ENCODE peak calls at places on chromosomes 4 and X, in six cellular contexts. O is upper lobe of left lung, B is colonic mucosa, M is pancreas, X is cardiac muscle cell, E is GM12878. D is an unnamed sample. For H3K4me1, the result is how much of the 10 kb centered on the place peaks cover.

GRCh38 chrX:49901068-49901467 is 21.3 kb upstream of the CLCN5 start:
- DNase-seq in O (no peak), B (no peak), E (no peak), X (no peak), M (no peak), D (no peak)

GRCh38 chrX:120308959-120309872 is 2.0 kb downstream of the TMEM255A start:
- DNase-seq in B (peak), O (peak), E (peak), M (peak), X (peak), D (no peak)

GRCh38 chr4:2837904-2838496 is 5.6 kb upstream of the ADD1 start:
- DNase-seq in O (peak), B (no peak), E (no peak), X (peak), M (peak), D (peak)

GRCh38 chrX:129654652-129655546 is at the start of gene APLN:
- DNase-seq in B (peak), E (no peak), X (peak), O (no peak), M (no peak), D (peak)

GRCh38 chrX:147699061-147699460 is 212.7 kb upstream of the FMR1 start:
- DNase-seq in X (no peak), O (no peak), M (no peak), B (no peak), E (no peak), D (no peak)

GRCh38 chrX:107445146-107445545 is 4.3 kb upstream of the FRMPD3 start:
- DNase-seq in E (no peak), O (no peak), X (no peak), M (no peak), B (no peak), D (no peak)

GRCh38 chr4:125762537-125762936 is 447.8 kb downstream of the FAT4 start:
- DNase-seq in E (no peak), O (no peak), B (no peak), M (no peak), X (no peak), D (no peak)

GRCh38 chr4:1216869-1217294 is 32.0 kb downstream of the CTBP1 start:
- DNase-seq in O (peak), X (no peak), B (no peak), E (no peak), M (no peak), D (no peak)

GRCh38 chr4:41360214-41360910 is 103.6 kb downstream of the UCHL1 start:
- DNase-seq in E (no peak), X (peak), B (peak), M (peak), O (peak), D (no peak)

GRCh38 chr4:15958562-15958961 is 4.4 kb downstream of the FGFBP2 start:
- DNase-seq in X (no peak), M (no peak), E (no peak), B (no peak), O (no peak), D (no peak)

GRCh38 chr4:1365271-1366178 is 18.5 kb downstream of the UVSSA start:
- DNase-seq in M (no peak), B (no peak), X (no peak), O (peak), E (no peak), D (no peak)

GRCh38 chrX:9310596-9310995 is 154.3 kb upstream of the TBL1X start:
- DNase-seq in E (no peak), M (no peak), X (peak), B (no peak), O (no peak), D (no peak)

GRCh38 chrX:53045002-53045401 is 3.6 kb upstream of the GPR173 start:
- DNase-seq in E (no peak), M (no peak), O (peak), B (no peak), X (no peak), D (no peak)

GRCh38 chrX:48468247-48468671 is 1.8 kb downstream of the SLC38A5 start:
- DNase-seq in O (no peak), E (no peak), X (no peak), M (peak), B (peak), D (no peak)

GRCh38 chr4:122823476-122823875 is 3.2 kb upstream of the FGF2 start:
- DNase-seq in E (no peak), B (no peak), X (peak), M (no peak), O (no peak), D (no peak)

GRCh38 chrX:127879585-127879984 is 172.6 kb downstream of the ACTRT1 start:
- DNase-seq in O (no peak), E (no peak), X (no peak), B (no peak), M (no peak), D (no peak)

GRCh38 chrX:31590581-31591113 is 518.8 kb upstream of the FTHL17 start:
- DNase-seq in B (no peak), X (peak), E (no peak), O (no peak), M (no peak), D (no peak)

GRCh38 chr4:1010522-1011021 is 854 bp upstream of the FGFRL1 start:
- DNase-seq in O (peak), E (no peak), B (peak), M (peak), X (peak), D (peak)

GRCh38 chr4:69194166-69194565 is 20.4 kb downstream of the UGT2B11 start:
- DNase-seq in B (no peak), X (no peak), E (no peak), O (no peak), M (no peak), D (no peak)

GRCh38 chr4:101785476-101785875 is 5.1 kb upstream of the BANK1 start:
- DNase-seq in X (peak), M (no peak), E (no peak), B (no peak), O (no peak), D (no peak)

GRCh38 chr4:113958766-113959540 is 20.5 kb downstream of the ARSJ start:
- DNase-seq in M (no peak), O (no peak), X (peak), E (no peak), B (no peak), D (no peak)

GRCh38 chr4:101953949-101954348 is 163.4 kb downstream of the BANK1 start:
- DNase-seq in B (no peak), E (no peak), O (no peak), X (peak), M (no peak), D (no peak)

GRCh38 chr4:77203380-77204197 is 46.6 kb downstream of the CCNG2 start:
- DNase-seq in B (peak), O (peak), M (peak), X (peak), E (peak), D (peak)

GRCh38 chr4:14196141-14196540 is 568.6 kb upstream of the BOD1L1 start:
- DNase-seq in B (peak), X (peak), O (peak), E (no peak), M (peak), D (no peak)

GRCh38 chr4:168540086-168540864 is 43.4 kb downstream of the PALLD start:
- DNase-seq in X (no peak), B (no peak), O (no peak), E (no peak), M (no peak), D (no peak)

GRCh38 chrX:154714925-154715324 is 36.0 kb downstream of the GAB3 start:
- DNase-seq in B (peak), E (no peak), M (no peak), X (peak), O (no peak), D (no peak)

GRCh38 chr4:108559067-108559793 is 61.1 kb upstream of the RPL34 start:
- DNase-seq in B (no peak), M (no peak), E (no peak), O (no peak), X (peak), D (no peak)

GRCh38 chr4:155757745-155758265 is 1.0 kb upstream of the GUCY1B1 start:
- DNase-seq in B (no peak), M (no peak), E (no peak), O (no peak), X (no peak), D (no peak)

GRCh38 chr4:145345401-145345800 is 136.3 kb upstream of the SMAD1 start:
- DNase-seq in M (no peak), B (no peak), O (no peak), E (no peak), X (no peak), D (no peak)

GRCh38 chrX:41447897-41448296 is 754 bp downstream of the NYX start:
- DNase-seq in E (no peak), O (no peak), B (no peak), M (no peak), X (no peak), D (no peak)

GRCh38 chr4:40241936-40242590 is 45.2 kb downstream of the RHOH start:
- DNase-seq in B (no peak), E (no peak), M (no peak), O (no peak), X (no peak), D (no peak)

GRCh38 chrX:47632664-47633063 is 2.9 kb upstream of the CFP start:
- DNase-seq in O (peak), M (no peak), B (no peak), X (no peak), E (no peak), D (no peak)

GRCh38 chrX:15244421-15244820 is 25.5 kb downstream of the ASB9 start:
- DNase-seq in X (no peak), M (no peak), E (no peak), O (no peak), B (no peak), D (no peak)

GRCh38 chr4:80070880-80071620 is 2.0 kb downstream of the ANTXR2 start:
- DNase-seq in B (no peak), E (no peak), X (peak), O (no peak), M (no peak), D (no peak)

GRCh38 chr4:79030973-79031372 is 91.7 kb upstream of the PAQR3 start:
- DNase-seq in E (no peak), X (no peak), M (no peak), B (no peak), O (no peak), D (no peak)

GRCh38 chr4:7529368-7529923 is 94.7 kb upstream of the PSAPL1 start:
- DNase-seq in M (no peak), O (no peak), E (no peak), X (no peak), B (no peak), D (no peak)

GRCh38 chr4:48315728-48316630 is 25.4 kb upstream of the SLAIN2 start:
- DNase-seq in B (peak), O (no peak), M (no peak), X (peak), E (no peak), D (no peak)

GRCh38 chr4:6263541-6264540 is 5.8 kb upstream of the WFS1 start:
- DNase-seq in E (no peak), B (no peak), X (peak), O (no peak), M (no peak), D (no peak)

GRCh38 chrX:39144323-39144722 is 343.1 kb downstream of the MID1IP1 start:
- DNase-seq in M (no peak), X (no peak), O (no peak), B (no peak), E (no peak), D (no peak)

GRCh38 chr4:2062808-2063524 is 3.8 kb downstream of the NAT8L start:
- DNase-seq in M (no peak), X (no peak), E (no peak), O (no peak), B (no peak), D (no peak)

DNA sequence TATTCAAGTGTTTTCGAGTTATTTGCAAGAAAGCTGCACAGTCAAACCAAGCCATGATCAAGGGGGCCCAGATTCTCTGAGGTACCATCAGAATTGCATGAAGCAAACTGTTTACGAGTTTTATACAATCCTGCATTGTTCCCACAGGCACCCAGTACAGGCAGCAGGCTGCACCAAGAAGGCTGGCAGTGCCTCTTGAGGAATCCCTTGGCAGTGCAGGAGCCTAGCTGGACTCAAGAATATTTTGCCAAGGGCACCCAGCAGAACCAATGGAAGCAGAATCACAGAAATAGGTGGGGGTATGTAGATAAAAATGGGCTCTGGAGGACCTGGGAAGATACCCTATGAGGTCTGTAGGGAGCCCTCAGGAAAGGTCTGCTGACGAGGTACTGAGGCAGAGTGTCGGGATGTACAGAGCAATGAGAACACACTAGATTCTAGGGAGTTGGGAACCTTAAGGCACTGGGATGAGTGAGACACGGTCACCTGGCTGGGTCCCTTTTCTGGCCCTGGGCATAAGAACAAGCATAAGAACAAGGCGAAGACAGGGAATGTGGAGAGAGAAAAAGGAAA is 2.5 kb upstream of the PLP1 start:
- DNase-seq in B (no peak), O (no peak), X (peak), M (no peak), E (no peak), D (no peak)
- TF ChIP-seq CTCF in B (peak), O (no peak), X (peak), M (peak), E (peak), D (peak)

GRCh38 chrX:134545524-134545923 is 85.6 kb downstream of the HPRT1 start:
- DNase-seq in E (no peak), B (no peak), X (peak), O (no peak), M (no peak), D (peak)
- H3K4me1 ChIP-seq in E (under half), B (under half), X (under half), O (under half), M (under half), D (under half)

DNA sequence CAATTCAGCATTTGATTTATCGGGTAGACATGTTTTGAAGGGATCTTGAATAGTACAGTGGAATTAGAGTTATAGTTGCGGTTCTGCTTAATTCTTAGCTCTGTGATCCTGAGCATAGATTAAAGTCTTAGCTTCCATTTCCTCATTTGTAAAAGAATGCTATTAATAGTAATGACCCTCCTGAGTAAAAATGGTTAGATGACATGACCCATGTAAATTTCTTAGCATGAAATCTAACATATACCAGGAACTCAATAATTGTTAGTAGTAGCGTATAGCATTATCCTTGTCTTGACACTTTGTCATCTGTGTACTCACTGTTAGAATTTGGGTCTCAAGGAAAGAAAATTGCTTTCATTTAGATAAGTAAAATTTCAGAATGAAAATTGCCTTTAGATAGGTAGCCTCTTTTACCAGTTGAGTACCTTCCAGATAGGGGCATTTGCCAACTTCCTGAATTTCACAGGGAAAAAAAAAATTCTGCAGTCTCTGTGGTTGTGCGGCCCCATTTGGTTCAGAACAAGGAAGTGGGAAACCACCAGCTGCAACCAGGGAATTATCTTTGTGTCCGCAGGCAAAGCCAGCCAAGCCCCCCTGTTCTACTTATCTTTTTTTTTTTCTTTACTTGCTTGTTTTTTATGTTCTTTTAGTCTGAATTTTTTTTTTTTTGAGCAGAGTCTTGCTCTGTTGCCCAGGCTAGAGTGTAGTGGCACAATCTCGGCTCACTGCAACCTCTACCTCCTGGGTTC is 86.9 kb downstream of the TMEM164 start:
- DNase-seq in X (peak), B (no peak), O (peak), E (no peak), M (peak), D (no peak)
- H3K27ac ChIP-seq in X (no peak), B (no peak), O (peak), E (no peak), M (no peak), D (no peak)

GRCh38 chrX:70954871-70955270 is 24.0 kb upstream of the SLC7A3 start:
- DNase-seq in M (no peak), X (no peak), O (no peak), B (no peak), E (no peak), D (no peak)

GRCh38 chrX:70960728-70961127 is 29.8 kb upstream of the SLC7A3 start:
- DNase-seq in X (peak), E (no peak), M (no peak), B (no peak), O (no peak), D (no peak)
- TF ChIP-seq CTCF in X (no peak), E (peak), M (no peak), B (no peak), O (no peak), D (no peak)

GRCh38 chr4:56466910-56467283 is 520 bp upstream of the SRP72 start:
- DNase-seq in B (no peak), X (no peak), M (no peak), E (no peak), O (no peak), D (no peak)
- H3K4me1 ChIP-seq in B (under half), X (under half), M (under half), E (under half), O (under half), D (under half)

GRCh38 chr4:152956167-152956566 is 20.0 kb downstream of the FHDC1 start:
- DNase-seq in B (no peak), O (no peak), X (no peak), E (no peak), M (no peak), D (no peak)

GRCh38 chr4:152953514-152953913 is 17.4 kb downstream of the FHDC1 start:
- DNase-seq in M (no peak), B (no peak), X (no peak), E (no peak), O (no peak), D (no peak)

GRCh38 chr4:152959080-152959479 is 23.0 kb downstream of the FHDC1 start:
- DNase-seq in O (no peak), X (no peak), B (no peak), M (no peak), E (no peak), D (no peak)

GRCh38 chr4:152957437-152958185 is 21.5 kb downstream of the FHDC1 start:
- DNase-seq in O (peak), M (peak), B (peak), X (peak), E (no peak), D (no peak)

GRCh38 chr4:152956650-152957436 is 20.7 kb downstream of the FHDC1 start:
- DNase-seq in E (no peak), M (no peak), O (no peak), B (peak), X (peak), D (no peak)
- H3K27ac ChIP-seq in E (no peak), M (no peak), O (peak), B (peak), X (no peak), D (no peak)

DNA sequence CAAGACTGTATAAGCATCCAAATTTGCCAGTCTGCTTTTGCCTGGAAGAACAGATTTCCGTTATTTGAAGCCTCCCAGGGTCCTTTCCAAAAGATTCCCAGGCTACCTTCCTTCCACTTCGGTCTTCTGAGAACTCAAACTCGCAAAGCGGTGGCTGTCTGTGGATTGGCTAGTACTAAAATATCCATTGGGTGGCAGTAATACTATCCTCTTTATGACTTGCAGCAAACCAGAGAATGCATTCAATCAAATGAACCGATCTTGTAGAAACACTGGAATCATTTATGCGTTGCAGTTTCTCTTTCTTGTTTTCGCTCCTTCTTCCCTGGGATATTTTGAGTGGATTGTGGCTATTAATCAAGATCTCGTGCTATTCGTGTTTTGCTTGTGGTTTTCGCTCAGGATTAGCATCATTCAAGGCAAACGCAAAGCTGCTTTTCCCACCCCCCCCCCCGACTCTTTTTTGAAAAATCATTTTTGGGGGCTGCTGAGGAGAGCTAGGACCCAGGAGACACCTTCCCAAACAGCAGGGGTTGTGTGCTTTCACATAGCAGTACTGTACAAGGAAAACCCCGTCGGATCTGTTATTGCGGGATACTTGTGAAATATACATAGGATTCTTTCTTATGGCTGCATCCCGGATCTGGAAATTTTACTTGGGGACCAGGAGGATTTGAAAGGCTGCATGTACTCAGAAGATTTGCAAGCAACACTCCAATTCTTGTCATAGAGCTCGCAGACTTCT is at the start of gene IL1RAPL1:
- DNase-seq in E (no peak), O (no peak), B (no peak), X (peak), M (no peak), D (no peak)
- TF ChIP-seq CTCF in E (peak), O (no peak), B (no peak), X (peak), M (no peak), D (no peak)

GRCh38 chrX:19679787-19680186 is 164.5 kb upstream of the MAP3K15 start:
- DNase-seq in O (no peak), B (no peak), E (no peak), M (no peak), X (no peak), D (no peak)
- H3K4me1 ChIP-seq in O (under half), B (under half), E (under half), M (under half), X (under half), D (under half)

D was measured in right atrium auricular region.